ENCODE peak calls at places on chromosome 1, in seven cellular contexts. V is OCI-LY7, M is K562, X is IMR-90, N is SK-N-SH, Y is psoas muscle, P is GM23338. D is an unnamed sample.

GRCh38 chr1:22745675-22746585 is 35.3 kb downstream of the EPHB2 start:
- DNase-seq in P (no peak), Y (no peak), V (no peak), N (peak; percentile 69), X (peak; percentile 83), M (no peak), D (peak; percentile 48)

GRCh38 chr1:111463029-111463683 is 10.6 kb upstream of the C1orf162 start:
- DNase-seq in V (no peak), Y (no peak), N (no peak), P (no peak), M (peak; percentile 79), X (peak; percentile 84), D (no peak)

GRCh38 chr1:61447339-61448016 is 277.5 kb downstream of the TM2D1 start:
- DNase-seq in X (no peak), N (no peak), Y (no peak), P (no peak), V (no peak), M (no peak), D (no peak)

GRCh38 chr1:78102082-78102481 is 56.3 kb downstream of the GIPC2 start:
- DNase-seq in N (no peak), M (no peak), X (peak; percentile 95), P (no peak), V (no peak), Y (no peak), D (no peak)

GRCh38 chr1:14996133-14997050 is 157.2 kb upstream of the TMEM51 start:
- DNase-seq in P (no peak), N (peak; percentile 37), V (no peak), Y (peak; percentile 48), X (peak; percentile 84), M (peak; percentile 70), D (no peak)

GRCh38 chr1:35887508-35887907 is 4.5 kb downstream of the AGO1 start:
- DNase-seq in P (no peak), X (no peak), N (no peak), M (peak; percentile 9), V (no peak), Y (no peak), D (no peak)

GRCh38 chr1:180156201-180156600 is 1.5 kb downstream of the QSOX1 start:
- DNase-seq in N (no peak), M (no peak), P (no peak), Y (no peak), V (peak; percentile 36), X (no peak), D (no peak)

GRCh38 chr1:18105196-18105595 is 2.4 kb upstream of the IGSF21 start:
- DNase-seq in N (no peak), X (no peak), V (no peak), M (no peak), Y (no peak), P (no peak), D (no peak)

GRCh38 chr1:181044449-181044966 is 10.7 kb downstream of the MR1 start:
- DNase-seq in V (no peak), Y (peak; percentile 16), M (no peak), P (no peak), N (no peak), X (peak; percentile 26), D (no peak)

GRCh38 chr1:23736437-23737134 is 6.7 kb upstream of the ELOA start:
- DNase-seq in M (no peak), V (no peak), X (no peak), P (no peak), Y (no peak), N (no peak), D (no peak)

GRCh38 chr1:167246971-167247370 is 26.3 kb downstream of the POU2F1 start:
- DNase-seq in V (peak; percentile 21), N (no peak), X (no peak), Y (no peak), P (no peak), M (no peak), D (no peak)

DNA sequence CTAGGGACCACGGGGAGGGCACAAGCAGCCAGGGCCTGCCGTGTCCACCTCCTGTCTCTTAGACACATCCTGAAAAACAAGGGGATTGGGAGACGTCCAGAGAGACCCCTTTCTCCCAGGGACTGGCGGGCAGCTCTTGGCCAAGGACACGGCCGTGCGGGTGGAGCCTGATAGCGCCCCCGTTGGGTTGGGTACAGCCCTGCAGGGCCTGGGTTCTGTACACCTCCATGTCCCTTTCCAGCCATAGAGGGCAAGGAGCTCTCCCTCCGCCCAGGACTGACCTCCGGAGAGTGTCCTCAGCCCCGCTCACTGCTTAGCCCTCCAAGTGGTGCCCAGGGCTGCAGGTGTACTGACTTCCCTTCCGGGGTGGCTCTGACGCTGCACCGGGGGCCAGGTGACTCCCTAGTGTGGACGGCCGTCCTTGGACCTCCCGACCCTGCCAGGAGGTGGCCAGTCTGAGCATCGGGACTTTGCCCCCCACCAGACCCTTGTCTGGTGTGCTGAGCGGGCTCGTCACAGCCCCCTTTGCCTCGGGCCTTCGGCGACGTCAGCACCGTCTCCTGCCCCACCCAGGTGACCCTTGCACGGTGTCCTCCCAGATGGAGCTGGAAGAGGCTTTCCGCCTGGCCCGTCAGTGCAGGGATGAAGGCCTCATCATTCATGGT is 5.8 kb downstream of the PRKCZ start:
- DNase-seq in X (no peak), Y (no peak), P (no peak), M (no peak), N (no peak), V (no peak), D (no peak)
- TF ChIP-seq CTCF in X (no peak), Y (no peak), P (peak; percentile 22), M (peak; percentile 27), N (no peak), V (peak; percentile 32), D (no peak)

GRCh38 chr1:162077900-162078299 is 8.4 kb downstream of the NOS1AP start:
- DNase-seq in P (no peak), V (no peak), X (no peak), N (no peak), M (no peak), Y (no peak), D (no peak)

GRCh38 chr1:162079023-162079422 is 9.5 kb downstream of the NOS1AP start:
- DNase-seq in P (no peak), N (no peak), X (no peak), M (no peak), V (no peak), Y (no peak), D (no peak)

GRCh38 chr1:162083273-162083672 is 13.8 kb downstream of the NOS1AP start:
- DNase-seq in N (no peak), X (no peak), V (no peak), Y (no peak), P (no peak), M (no peak), D (no peak)

GRCh38 chr1:162081316-162081715 is 11.8 kb downstream of the NOS1AP start:
- DNase-seq in P (no peak), V (no peak), Y (no peak), X (no peak), M (no peak), N (no peak), D (no peak)

DNA sequence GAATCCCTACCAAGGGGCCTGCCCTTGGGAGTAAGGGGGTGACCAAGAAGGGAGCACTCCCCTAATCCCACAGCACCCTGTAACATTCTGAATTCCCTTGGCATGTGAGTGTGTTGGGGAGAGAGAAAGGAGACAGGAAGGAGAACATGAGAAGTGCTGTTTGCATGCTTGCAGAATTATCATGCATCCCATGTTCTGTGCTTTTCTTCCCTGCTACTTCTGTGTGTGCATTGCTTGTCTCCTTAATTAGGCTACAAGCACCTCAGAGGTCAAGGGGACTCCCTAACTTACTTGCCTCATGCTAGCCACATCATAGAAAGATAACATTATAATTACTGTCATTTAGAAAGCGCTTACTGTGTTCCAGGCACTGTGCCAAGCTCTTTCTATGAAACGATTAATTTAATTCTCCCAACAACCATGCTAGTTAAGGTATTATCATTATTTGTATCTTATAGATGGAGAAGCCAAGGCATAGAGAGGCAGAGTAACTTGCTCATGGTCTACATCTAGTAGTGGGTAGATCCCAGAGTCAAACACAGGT is 11.1 kb downstream of the NOS1AP start:
- DNase-seq in P (no peak), V (no peak), N (no peak), X (no peak), M (no peak), Y (no peak), D (peak; percentile 30)
- H3K4me1 ChIP-seq in P (peaks cover 9% of the 10 kb centered on the region), V (no peaks in the 10 kb centered on the region), N (peaks cover 11% of the 10 kb centered on the region), X (no peaks in the 10 kb centered on the region), M (no peaks in the 10 kb centered on the region), Y (no peaks in the 10 kb centered on the region), D (peaks cover 15% of the 10 kb centered on the region)

DNA sequence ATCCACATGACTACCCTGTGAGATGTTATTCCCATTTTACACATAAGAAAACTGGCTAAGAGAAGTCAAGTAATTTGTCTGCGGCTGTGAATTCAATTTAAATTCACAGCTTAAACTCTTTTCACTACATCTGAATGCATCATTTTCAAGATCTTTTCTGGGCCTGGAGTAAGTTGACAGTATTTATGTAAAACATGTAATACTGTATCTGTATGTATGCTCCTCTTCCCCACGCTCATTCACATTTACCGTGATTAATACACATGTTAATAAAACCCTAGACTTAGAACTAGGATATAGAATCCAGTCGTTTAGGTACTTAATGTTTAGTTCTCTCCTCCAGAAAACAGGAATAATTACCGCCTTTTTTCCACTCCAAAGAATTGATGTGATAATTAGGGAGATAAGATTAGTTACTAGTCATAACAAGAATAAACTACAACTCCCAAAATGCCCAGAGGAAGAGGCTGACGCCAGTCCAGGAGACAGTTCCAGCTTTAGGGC is 442 bp upstream of the PPP1R12B start:
- DNase-seq in M (no peak), N (no peak), X (no peak), P (no peak), Y (no peak), V (no peak), D (no peak)
- H3K4me3 ChIP-seq in M (peak overlapping the region; percentile 77), N (no peak overlapping the region), X (no peak overlapping the region), P (no peak overlapping the region), Y (peak overlapping the region; percentile 30), V (peak overlapping the region; percentile 55), D (peak overlapping the region; percentile 84)

GRCh38 chr1:31765041-31765467 is 914 bp upstream of the ADGRB2 start:
- DNase-seq in X (peak; percentile 19), Y (no peak), M (peak; percentile 72), N (peak; percentile 79), P (peak; percentile 69), V (peak; percentile 69), D (peak; percentile 73)
- TF ChIP-seq CTCF in X (peak; percentile 41), Y (peak; percentile 7), M (peak; percentile 78), N (peak; percentile 58), P (peak; percentile 43), V (peak; percentile 80), D (peak; percentile 57)

GRCh38 chr1:31014094-31014493 is 51.4 kb downstream of the PUM1 start:
- DNase-seq in V (no peak), M (no peak), N (no peak), Y (no peak), P (no peak), X (no peak), D (no peak)
- H3K4me1 ChIP-seq in V (peaks cover 11% of the 10 kb centered on the region), M (peaks cover 7% of the 10 kb centered on the region), N (peaks cover 28% of the 10 kb centered on the region), Y (peaks cover 72% of the 10 kb centered on the region), P (peaks cover 23% of the 10 kb centered on the region), X (peaks cover 18% of the 10 kb centered on the region), D (no peaks in the 10 kb centered on the region)

D was measured in BE2C.